ENCODE peak calls at places on chromosomes 5 and 9, in nine cellular contexts. J is ovary, S is Peyer's patch, U is endothelial cell, L is K562, W is astrocyte, E is HL-60, B is choroid plexus epithelial cell, M is left ventricle myocardium inferior. I is an unnamed sample.

GRCh38 chr9:115524467-115525059 is 406.6 kb upstream of the TNC start:
- DNase-seq in J (no peak), W (peak; percentile 59), B (peak; percentile 81), S (no peak), M (no peak), L (peak; percentile 8), U (peak; percentile 47), E (no peak), I (no peak)

GRCh38 chr9:38467404-38467803 is 43.1 kb upstream of the IGFBPL1 start:
- DNase-seq in W (no peak), J (no peak), B (no peak), M (no peak), U (no peak), L (no peak), S (no peak), E (no peak), I (no peak)

GRCh38 chr5:64497390-64497789 is 8.4 kb upstream of the RGS7BP start:
- DNase-seq in S (no peak), M (no peak), W (peak; percentile 8), B (peak; percentile 17), E (no peak), J (no peak), L (no peak), U (no peak), I (no peak)

GRCh38 chr5:143730112-143730801 is 81.7 kb upstream of the HMHB1 start:
- DNase-seq in W (no peak), U (no peak), B (no peak), J (no peak), L (no peak), M (no peak), E (no peak), S (no peak), I (no peak)

GRCh38 chr5:40446910-40447309 is 232.8 kb upstream of the PTGER4 start:
- DNase-seq in W (peak; percentile 51), L (no peak), B (peak; percentile 96), M (no peak), S (no peak), J (no peak), E (no peak), U (no peak), I (no peak)

GRCh38 chr5:12322042-12322441 is 417.8 kb upstream of the CTNND2 start:
- DNase-seq in E (no peak), B (no peak), M (no peak), W (no peak), U (no peak), S (no peak), J (no peak), L (no peak), I (no peak)

GRCh38 chr5:158877124-158877581 is 222.6 kb downstream of the EBF1 start:
- DNase-seq in L (no peak), M (no peak), E (no peak), S (no peak), U (no peak), B (peak; percentile 89), J (no peak), W (no peak), I (no peak)

GRCh38 chr9:15525958-15526357 is 15.2 kb upstream of the PSIP1 start:
- DNase-seq in S (no peak), E (no peak), J (no peak), M (no peak), B (no peak), L (no peak), U (no peak), W (no peak), I (no peak)

GRCh38 chr5:164345173-164345572 is 839.8 kb downstream of the MAT2B start:
- DNase-seq in L (no peak), S (no peak), U (no peak), E (no peak), M (peak; percentile 70), J (no peak), W (peak; percentile 78), B (peak; percentile 30), I (no peak)

GRCh38 chr5:151432210-151432609 is 15.2 kb upstream of the SLC36A1 start:
- DNase-seq in M (no peak), E (no peak), L (no peak), S (no peak), W (no peak), U (no peak), J (no peak), B (no peak), I (no peak)

GRCh38 chr5:8633706-8634105 is 764.8 kb downstream of the MTRR start:
- DNase-seq in E (no peak), U (no peak), J (no peak), M (no peak), S (no peak), B (peak; percentile 46), W (peak; percentile 73), L (no peak), I (no peak)

GRCh38 chr5:57662991-57663390 is 180.4 kb upstream of the ACTBL2 start:
- DNase-seq in U (no peak), J (no peak), S (no peak), W (peak; percentile 44), L (no peak), M (no peak), B (peak; percentile 16), E (no peak), I (no peak)

GRCh38 chr9:19799784-19800183 is 10.9 kb upstream of the SLC24A2 start:
- DNase-seq in J (no peak), M (no peak), U (no peak), L (no peak), W (no peak), E (no peak), B (no peak), S (no peak), I (no peak)

GRCh38 chr5:153974131-153974812 is 64.4 kb downstream of the FAM114A2 start:
- DNase-seq in S (no peak), L (peak; percentile 38), J (no peak), U (peak; percentile 60), B (peak; percentile 71), W (no peak), E (no peak), M (no peak), I (no peak)

GRCh38 chr5:174733091-174733690 is 8.8 kb downstream of the MSX2 start:
- DNase-seq in S (no peak), M (no peak), L (no peak), U (no peak), E (no peak), W (no peak), B (no peak), J (no peak), I (no peak)

GRCh38 chr5:126267435-126267834 is 155.8 kb upstream of the GRAMD2B start:
- DNase-seq in E (no peak), B (no peak), M (no peak), J (no peak), S (no peak), W (no peak), L (no peak), U (no peak), I (no peak)

GRCh38 chr5:173303878-173304590 is 24.2 kb downstream of the STC2 start:
- DNase-seq in W (peak; percentile 63), L (peak; percentile 63), S (no peak), U (no peak), B (peak; percentile 69), M (no peak), E (no peak), J (no peak), I (no peak)

GRCh38 chr9:6845128-6845826 is 87.5 kb downstream of the KDM4C start:
- DNase-seq in L (no peak), B (no peak), W (no peak), E (no peak), U (no peak), J (no peak), S (no peak), M (no peak), I (no peak)

GRCh38 chr9:4126996-4127395 is 172.9 kb downstream of the GLIS3 start:
- DNase-seq in M (no peak), E (no peak), J (no peak), S (no peak), L (no peak), U (no peak), W (peak; percentile 52), B (no peak), I (no peak)

GRCh38 chr9:126667190-126668055 is 53.7 kb downstream of the LMX1B start:
- DNase-seq in M (no peak), S (no peak), B (no peak), E (no peak), U (no peak), L (no peak), J (no peak), W (no peak), I (no peak)

GRCh38 chr9:132681561-132681960 is 11.3 kb downstream of the GTF3C4 start:
- DNase-seq in J (no peak), W (no peak), L (no peak), S (no peak), M (no peak), U (no peak), E (no peak), B (peak; percentile 54), I (no peak)

GRCh38 chr5:2751592-2752021 is at the start of gene IRX2:
- DNase-seq in J (no peak), M (peak; percentile 79), L (no peak), W (peak; percentile 96), E (no peak), B (peak; percentile 53), S (no peak), U (peak; percentile 64), I (peak; percentile 97)

DNA sequence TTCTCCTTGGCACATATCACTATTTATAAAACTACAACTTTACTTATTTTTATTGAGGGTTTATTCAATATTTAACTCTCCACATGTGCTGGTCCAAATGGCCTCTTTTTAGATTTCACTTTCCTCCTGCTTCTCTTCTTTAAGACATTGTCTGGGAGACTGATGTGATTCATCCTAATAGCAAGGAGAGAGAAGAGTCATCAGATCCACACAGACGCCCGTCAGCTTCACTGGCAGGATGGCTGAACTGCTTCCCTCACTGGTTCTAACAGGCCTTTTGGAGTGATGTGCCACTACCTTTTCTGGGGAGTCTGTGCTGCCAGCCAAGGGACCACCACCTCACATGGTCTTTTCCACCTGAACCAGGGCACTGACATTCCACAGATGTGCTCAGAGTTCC is 16.5 kb upstream of the ROR2 start:
- DNase-seq in L (no peak), B (peak; percentile 34), E (no peak), J (no peak), U (no peak), S (no peak), M (no peak), W (no peak), I (no peak)
- TF ChIP-seq CTCF in L (no peak), B (no peak), E (no peak), J (no peak), U (no peak), S (no peak), M (no peak), W (no peak), I (no peak)

GRCh38 chr9:35816708-35817107 is 1.9 kb upstream of the HINT2 start:
- DNase-seq in U (peak; percentile 14), S (no peak), M (no peak), E (no peak), L (peak; percentile 16), J (no peak), B (no peak), W (no peak), I (no peak)
- TF ChIP-seq CTCF in U (no peak), S (no peak), M (no peak), E (no peak), L (peak; percentile 26), J (no peak), B (peak; percentile 21), W (no peak), I (no peak)

GRCh38 chr9:22244141-22245011 is 202.2 kb upstream of the DMRTA1 start:
- DNase-seq in S (peak; percentile 32), W (peak; percentile 49), U (peak; percentile 55), E (no peak), L (no peak), J (no peak), B (peak; percentile 88), M (no peak), I (no peak)
- TF ChIP-seq CTCF in S (peak; percentile 22), W (peak; percentile 79), U (peak; percentile 30), E (peak; percentile 5), L (no peak), J (no peak), B (peak; percentile 81), M (peak; percentile 56), I (peak; percentile 64)

GRCh38 chr5:146967646-146968045 is 89.1 kb upstream of the PPP2R2B start:
- DNase-seq in S (no peak), U (no peak), B (no peak), W (no peak), M (no peak), L (no peak), E (no peak), J (no peak), I (no peak)
- TF ChIP-seq CTCF in S (no peak), U (no peak), B (no peak), W (no peak), M (no peak), L (no peak), E (no peak), J (no peak), I (no peak)